ENCODE peak calls at places on chromosome 21, in ten cellular contexts. E is epithelial cell of proximal tubule, O is adrenal gland, Y is HepG2, N is tibial nerve, A is AG04450, G is lower lobe of right lung, B is SK-N-SH, M is breast epithelium, I is suprapubic skin. Q is an unnamed sample.

GRCh38 chr21:26167593-26167992 is 3.0 kb downstream of the APP start:
- DNase-seq in E (no peak), O (no peak), Y (no peak), N (no peak), A (no peak), G (no peak), B (no peak), M (no peak), I (no peak), Q (no peak)

GRCh38 chr21:16002872-16003466 is 273.2 kb downstream of the USP25 start:
- DNase-seq in E (no peak), O (no peak), Y (no peak), N (no peak), A (no peak), G (no peak), B (peak), M (no peak), I (no peak), Q (peak)

GRCh38 chr21:33968998-33969353 is 53.4 kb upstream of the ATP5PO start:
- DNase-seq in E (no peak), O (no peak), Y (no peak), N (no peak), A (no peak), G (no peak), B (no peak), M (no peak), I (no peak), Q (no peak)

GRCh38 chr21:42193131-42193671 is 25.7 kb upstream of the ABCG1 start:
- DNase-seq in E (no peak), O (no peak), Y (no peak), N (no peak), A (no peak), G (no peak), B (no peak), M (no peak), I (no peak), Q (peak)

GRCh38 chr21:41802684-41803083 is 35.8 kb upstream of the RIPK4 start:
- DNase-seq in E (no peak), O (no peak), Y (no peak), N (peak), A (no peak), G (no peak), B (no peak), M (peak), I (peak), Q (no peak)

GRCh38 chr21:44729336-44730027 is 18.1 kb upstream of the TSPEAR start:
- DNase-seq in E (no peak), O (no peak), Y (no peak), N (no peak), A (no peak), G (no peak), B (no peak), M (no peak), I (peak), Q (no peak)

GRCh38 chr21:24897883-24898282 is 709.4 kb downstream of the MRPL39 start:
- DNase-seq in E (no peak), O (no peak), Y (no peak), N (no peak), A (no peak), G (no peak), B (no peak), M (no peak), I (no peak), Q (no peak)

GRCh38 chr21:40160911-40161310 is 293.7 kb downstream of the PCP4 start:
- DNase-seq in E (no peak), O (no peak), Y (no peak), N (no peak), A (no peak), G (no peak), B (no peak), M (no peak), I (no peak), Q (no peak)

GRCh38 chr21:45358711-45359310 is 46.2 kb upstream of the COL18A1 start:
- DNase-seq in E (no peak), O (no peak), Y (no peak), N (no peak), A (no peak), G (peak), B (no peak), M (no peak), I (no peak), Q (no peak)

GRCh38 chr21:41685511-41686149 is 81.2 kb downstream of the RIPK4 start:
- DNase-seq in E (no peak), O (no peak), Y (no peak), N (no peak), A (no peak), G (no peak), B (no peak), M (no peak), I (no peak), Q (no peak)

GRCh38 chr21:29025328-29025713 is 853 bp downstream of the USP16 start:
- DNase-seq in E (no peak), O (no peak), Y (no peak), N (no peak), A (no peak), G (no peak), B (no peak), M (no peak), I (no peak), Q (peak)

GRCh38 chr21:33025106-33025470 is 647 bp upstream of the OLIG2 start:
- DNase-seq in E (no peak), O (no peak), Y (no peak), N (no peak), A (no peak), G (no peak), B (peak), M (no peak), I (no peak), Q (no peak)

GRCh38 chr21:44648557-44649311 is 2.5 kb downstream of the KRTAP10-11 start:
- DNase-seq in E (no peak), O (no peak), Y (no peak), N (no peak), A (no peak), G (no peak), B (no peak), M (no peak), I (no peak), Q (no peak)

GRCh38 chr21:28828981-28829380 is 163.7 kb downstream of the LTN1 start:
- DNase-seq in E (no peak), O (no peak), Y (no peak), N (no peak), A (no peak), G (no peak), B (no peak), M (no peak), I (no peak), Q (peak)

GRCh38 chr21:44755227-44755626 is 43.9 kb upstream of the TSPEAR start:
- DNase-seq in E (no peak), O (no peak), Y (peak), N (no peak), A (no peak), G (no peak), B (no peak), M (no peak), I (peak), Q (no peak)

GRCh38 chr21:45367402-45368351 is 37.3 kb upstream of the COL18A1 start:
- DNase-seq in E (no peak), O (no peak), Y (peak), N (no peak), A (no peak), G (no peak), B (peak), M (no peak), I (no peak), Q (no peak)

GRCh38 chr21:33199516-33200217 is 30.1 kb upstream of the IFNAR2 start:
- DNase-seq in E (peak), O (peak), Y (peak), N (peak), A (peak), G (no peak), B (peak), M (no peak), I (peak), Q (peak)

GRCh38 chr21:44957901-44958451 is 18.1 kb downstream of the SLX9 start:
- DNase-seq in E (no peak), O (no peak), Y (no peak), N (no peak), A (no peak), G (peak), B (no peak), M (no peak), I (no peak), Q (no peak)

GRCh38 chr21:21436012-21436545 is 437.9 kb downstream of the NCAM2 start:
- DNase-seq in E (no peak), O (no peak), Y (no peak), N (no peak), A (no peak), G (no peak), B (no peak), M (no peak), I (no peak), Q (no peak)

GRCh38 chr21:34268493-34268892 is 95.3 kb upstream of the KCNE2 start:
- DNase-seq in E (no peak), O (no peak), Y (no peak), N (no peak), A (no peak), G (no peak), B (no peak), M (no peak), I (no peak), Q (no peak)

GRCh38 chr21:44740721-44741120 is 29.3 kb upstream of the TSPEAR start:
- DNase-seq in E (no peak), O (no peak), Y (no peak), N (no peak), A (no peak), G (no peak), B (no peak), M (no peak), I (peak), Q (no peak)

GRCh38 chr21:45129231-45129923 is 55.0 kb downstream of the ADARB1 start:
- DNase-seq in E (no peak), O (no peak), Y (no peak), N (no peak), A (no peak), G (no peak), B (no peak), M (no peak), I (no peak), Q (peak)

DNA sequence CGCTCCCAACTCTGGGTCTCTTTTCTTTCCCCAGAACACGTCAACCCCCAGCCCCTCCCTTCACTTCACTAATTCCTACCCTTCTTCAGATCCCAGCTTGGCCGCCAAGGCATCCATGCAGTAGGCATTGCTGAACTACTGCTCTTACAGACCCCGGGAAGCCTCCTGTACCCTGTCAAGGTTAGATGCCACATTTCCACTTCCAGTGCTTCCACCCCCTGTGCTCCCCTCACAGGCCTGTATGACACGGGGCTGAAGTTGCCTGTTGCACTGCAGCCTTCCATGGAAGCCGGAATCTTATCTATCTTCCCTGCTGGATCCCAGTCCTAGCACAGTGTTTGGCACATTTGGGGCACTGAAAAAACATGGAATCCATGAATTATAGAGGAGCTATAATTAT is 99.0 kb upstream of the SOD1 start:
- DNase-seq in E (no peak), O (no peak), Y (no peak), N (no peak), A (no peak), G (no peak), B (no peak), M (no peak), I (no peak), Q (no peak)
- H3K4me3 ChIP-seq in E (no peak), O (no peak), Y (no peak), N (no peak), A (no peak), G (no peak), B (peak), M (no peak), I (no peak), Q (no peak)

DNA sequence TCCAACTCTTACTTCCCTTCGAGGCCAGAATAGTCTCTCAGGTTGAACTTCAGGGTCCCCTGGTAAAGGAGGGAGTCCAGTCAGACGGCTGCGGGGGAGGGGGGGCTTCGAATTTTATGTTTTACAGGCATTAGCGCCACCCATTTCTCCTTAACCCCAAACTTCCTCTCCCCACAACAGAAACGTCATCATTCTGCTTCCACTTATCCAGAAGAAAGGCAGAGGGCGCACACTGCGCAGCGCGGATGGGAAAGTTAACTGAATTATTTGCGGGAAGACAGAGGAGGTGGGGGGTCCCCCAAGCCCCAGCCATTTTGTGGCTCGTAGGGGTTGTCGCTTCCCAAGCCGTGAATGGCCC is 529 bp upstream of the PRMT2 start:
- DNase-seq in E (no peak), O (no peak), Y (peak), N (peak), A (peak), G (peak), B (peak), M (no peak), I (no peak), Q (peak)
- TF ChIP-seq CTCF in E (peak), O (no peak), Y (peak), N (peak), A (peak), G (peak), B (peak), M (no peak), I (no peak), Q (peak)

GRCh38 chr21:14526816-14527689 is 19.1 kb downstream of the SAMSN1 start:
- DNase-seq in E (no peak), O (no peak), Y (no peak), N (no peak), A (no peak), G (no peak), B (no peak), M (no peak), I (no peak), Q (no peak)

GRCh38 chr21:14526199-14526598 is 19.9 kb downstream of the SAMSN1 start:
- DNase-seq in E (no peak), O (no peak), Y (no peak), N (no peak), A (no peak), G (no peak), B (no peak), M (no peak), I (no peak), Q (no peak)

GRCh38 chr21:14520535-14520934 is 25.6 kb downstream of the SAMSN1 start:
- DNase-seq in E (no peak), O (no peak), Y (no peak), N (no peak), A (no peak), G (peak), B (no peak), M (no peak), I (no peak), Q (no peak)

GRCh38 chr21:14523234-14523633 is 22.9 kb downstream of the SAMSN1 start:
- DNase-seq in E (no peak), O (no peak), Y (no peak), N (no peak), A (no peak), G (no peak), B (no peak), M (no peak), I (no peak), Q (peak)

DNA sequence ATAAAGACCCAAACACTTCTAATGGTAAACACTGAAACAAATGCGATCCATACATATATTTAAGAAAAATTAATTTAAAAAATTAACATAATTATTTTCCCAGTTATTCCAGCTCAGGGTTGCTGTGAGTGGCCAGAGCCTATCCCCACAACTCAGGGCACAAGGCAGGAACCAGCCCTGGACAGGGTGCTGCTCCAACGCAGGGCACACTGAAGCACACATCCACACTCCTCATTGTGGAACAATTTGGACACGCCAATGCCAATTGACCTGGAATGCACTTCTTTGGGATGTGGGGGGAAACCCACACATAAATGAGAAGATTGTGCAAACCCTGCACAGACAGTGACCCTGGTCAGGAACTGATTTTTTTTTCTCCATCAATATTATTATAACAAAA is 23.4 kb downstream of the SAMSN1 start:
- DNase-seq in E (no peak), O (no peak), Y (no peak), N (no peak), A (no peak), G (no peak), B (no peak), M (no peak), I (no peak), Q (no peak)
- H3K4me3 ChIP-seq in E (no peak), O (no peak), Y (no peak), N (no peak), A (no peak), G (peak), B (no peak), M (no peak), I (no peak), Q (no peak)

GRCh38 chr21:27462786-27463185 is 495.9 kb upstream of the ADAMTS5 start:
- DNase-seq in E (no peak), O (no peak), Y (no peak), N (no peak), A (no peak), G (no peak), B (no peak), M (no peak), I (no peak), Q (no peak)

GRCh38 chr21:27464643-27465042 is 497.8 kb upstream of the ADAMTS5 start:
- DNase-seq in E (no peak), O (no peak), Y (no peak), N (no peak), A (no peak), G (no peak), B (no peak), M (no peak), I (no peak), Q (peak)

DNA sequence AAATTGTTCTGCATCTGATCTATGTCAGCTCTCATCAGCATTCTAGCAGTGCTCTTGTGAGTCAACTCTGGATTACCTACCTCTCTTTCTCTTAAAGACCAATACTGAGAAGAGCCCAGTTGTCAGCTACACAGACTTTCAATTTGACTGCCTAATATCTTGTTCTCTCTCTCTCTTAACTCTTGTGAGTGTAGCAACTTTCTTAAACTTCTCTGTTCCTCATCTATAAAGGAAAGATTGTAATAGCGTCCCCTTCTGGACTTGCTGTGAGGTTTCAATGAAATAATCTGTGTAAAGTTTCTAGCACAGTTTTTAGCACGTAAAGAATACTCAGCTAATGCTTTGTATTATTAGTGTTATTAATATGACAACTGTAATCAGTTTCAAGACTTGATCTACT is 499.3 kb upstream of the ADAMTS5 start:
- DNase-seq in E (no peak), O (no peak), Y (no peak), N (no peak), A (no peak), G (no peak), B (no peak), M (no peak), I (no peak), Q (no peak)
- TF ChIP-seq CTCF in E (peak), O (no peak), Y (no peak), N (no peak), A (no peak), G (no peak), B (no peak), M (no peak), I (no peak), Q (peak)

DNA sequence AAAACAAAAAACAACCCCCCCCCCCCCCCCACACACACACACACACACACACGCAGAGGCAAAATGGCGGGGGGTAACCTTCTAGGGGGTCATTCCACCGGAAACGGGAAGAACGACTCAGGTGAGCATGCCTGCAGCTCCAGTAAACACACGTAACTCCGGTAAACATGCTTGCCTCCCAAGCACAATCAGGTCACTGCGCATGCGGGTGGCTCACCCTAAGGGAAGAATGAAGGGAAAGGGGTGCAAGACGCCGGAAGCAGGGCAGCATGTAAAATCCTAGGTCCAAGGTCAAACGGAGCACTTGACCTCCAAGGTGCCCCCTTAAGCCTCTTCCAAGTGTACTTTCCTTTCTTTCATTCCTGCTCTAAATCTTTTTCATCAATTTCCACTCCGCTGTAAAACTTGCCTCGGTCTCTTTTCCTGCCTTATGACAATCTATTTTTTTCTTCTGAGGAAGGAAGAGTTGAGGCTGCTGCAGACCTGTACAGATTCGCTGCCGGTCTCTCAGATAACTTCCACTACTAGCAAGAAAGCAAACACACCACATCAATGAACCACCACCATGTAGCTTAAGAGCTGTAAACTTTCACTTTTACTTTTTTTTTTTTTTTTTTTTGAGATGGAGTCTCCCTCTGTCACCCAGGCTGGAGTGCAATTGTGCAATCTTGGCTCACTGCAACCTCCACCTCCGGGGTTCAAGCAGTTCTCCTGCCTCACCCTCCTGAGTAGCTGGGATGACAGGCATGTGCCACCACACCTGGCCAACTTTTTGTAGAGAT is 21.0 kb upstream of the CBR3 start:
- DNase-seq in E (no peak), O (no peak), Y (peak), N (no peak), A (no peak), G (peak), B (no peak), M (peak), I (no peak), Q (peak)
- H3K4me3 ChIP-seq in E (peak), O (no peak), Y (peak), N (no peak), A (no peak), G (peak), B (no peak), M (no peak), I (peak), Q (peak)

GRCh38 chr21:36966066-36966845 is at the start of gene HLCS:
- DNase-seq in E (no peak), O (peak), Y (peak), N (peak), A (no peak), G (peak), B (peak), M (peak), I (peak), Q (peak)
- TF ChIP-seq CTCF in E (no peak), O (no peak), Y (peak), N (peak), A (peak), G (no peak), B (no peak), M (no peak), I (no peak), Q (no peak)

GRCh38 chr21:38925923-38926322 is 120.2 kb downstream of the ETS2 start:
- DNase-seq in E (no peak), O (peak), Y (no peak), N (no peak), A (peak), G (no peak), B (no peak), M (no peak), I (no peak), Q (peak)
- H3K4me3 ChIP-seq in E (peak), O (no peak), Y (no peak), N (no peak), A (peak), G (peak), B (no peak), M (peak), I (peak), Q (peak)

Q was measured in epithelial cell of esophagus.